ENCODE peak calls at places on chromosomes 16 and 17, in ten cellular contexts. One of them, this sample, is unnamed.

GRCh38 chr17:12591336-12591735 is 74.4 kb upstream of the MYOCD start:
- DNase-seq in stimulated activated CD4-positive, alpha-beta T cell treated with anti-CD3 and anti-CD28 coated beads, Interleukin-1b, Interleukin-23, amount 100 ng/mL, for 48 hours: no peak
- DNase-seq in endothelial cell: no peak
- DNase-seq in DMS79 treated with DMSO at 0.1 percent for 48 hours: no peak
- DNase-seq in psoas muscle: no peak
- DNase-seq in CD4-positive, alpha-beta T cell: no peak
- DNase-seq in putamen: no peak
- DNase-seq in sigmoid colon: no peak
- DNase-seq in tibial nerve: no peak
- DNase-seq in esophagus squamous epithelium: no peak
- DNase-seq in this sample: no peak

GRCh38 chr17:36892112-36892838 is 45.0 kb upstream of the LHX1 start:
- DNase-seq in sigmoid colon: no peak
- DNase-seq in esophagus squamous epithelium: no peak
- DNase-seq in DMS79 treated with DMSO at 0.1 percent for 48 hours: no peak
- DNase-seq in CD4-positive, alpha-beta T cell: no peak
- DNase-seq in tibial nerve: no peak
- DNase-seq in stimulated activated CD4-positive, alpha-beta T cell treated with anti-CD3 and anti-CD28 coated beads, Interleukin-1b, Interleukin-23, amount 100 ng/mL, for 48 hours: no peak
- DNase-seq in psoas muscle: no peak
- DNase-seq in endothelial cell: no peak
- DNase-seq in putamen: no peak
- DNase-seq in this sample: no peak

GRCh38 chr17:40287494-40288369 is at the start of gene CDC6:
- DNase-seq in tibial nerve: peak; percentile 96
- DNase-seq in putamen: peak; percentile 100
- DNase-seq in psoas muscle: peak; percentile 99
- DNase-seq in DMS79 treated with DMSO at 0.1 percent for 48 hours: peak; percentile 100
- DNase-seq in sigmoid colon: peak; percentile 99
- DNase-seq in CD4-positive, alpha-beta T cell: peak; percentile 94
- DNase-seq in esophagus squamous epithelium: peak; percentile 92
- DNase-seq in stimulated activated CD4-positive, alpha-beta T cell treated with anti-CD3 and anti-CD28 coated beads, Interleukin-1b, Interleukin-23, amount 100 ng/mL, for 48 hours: peak; percentile 99
- DNase-seq in endothelial cell: peak; percentile 97
- DNase-seq in this sample: peak; percentile 98

GRCh38 chr17:22193113-22193512 is 500.8 kb downstream of the KCNJ18 start:
- DNase-seq in esophagus squamous epithelium: no peak
- DNase-seq in CD4-positive, alpha-beta T cell: no peak
- DNase-seq in putamen: no peak
- DNase-seq in tibial nerve: no peak
- DNase-seq in sigmoid colon: no peak
- DNase-seq in DMS79 treated with DMSO at 0.1 percent for 48 hours: no peak
- DNase-seq in endothelial cell: no peak
- DNase-seq in psoas muscle: no peak
- DNase-seq in stimulated activated CD4-positive, alpha-beta T cell treated with anti-CD3 and anti-CD28 coated beads, Interleukin-1b, Interleukin-23, amount 100 ng/mL, for 48 hours: no peak
- DNase-seq in this sample: no peak

GRCh38 chr17:45018514-45019176 is 32.8 kb downstream of the DCAKD start:
- DNase-seq in psoas muscle: no peak
- DNase-seq in tibial nerve: no peak
- DNase-seq in CD4-positive, alpha-beta T cell: no peak
- DNase-seq in esophagus squamous epithelium: no peak
- DNase-seq in sigmoid colon: no peak
- DNase-seq in putamen: no peak
- DNase-seq in endothelial cell: no peak
- DNase-seq in stimulated activated CD4-positive, alpha-beta T cell treated with anti-CD3 and anti-CD28 coated beads, Interleukin-1b, Interleukin-23, amount 100 ng/mL, for 48 hours: no peak
- DNase-seq in DMS79 treated with DMSO at 0.1 percent for 48 hours: peak; percentile 22
- DNase-seq in this sample: peak; percentile 56

GRCh38 chr16:9846362-9847099 is 335.7 kb downstream of the GRIN2A start:
- DNase-seq in CD4-positive, alpha-beta T cell: no peak
- DNase-seq in DMS79 treated with DMSO at 0.1 percent for 48 hours: no peak
- DNase-seq in sigmoid colon: no peak
- DNase-seq in tibial nerve: no peak
- DNase-seq in psoas muscle: no peak
- DNase-seq in stimulated activated CD4-positive, alpha-beta T cell treated with anti-CD3 and anti-CD28 coated beads, Interleukin-1b, Interleukin-23, amount 100 ng/mL, for 48 hours: no peak
- DNase-seq in endothelial cell: no peak
- DNase-seq in putamen: no peak
- DNase-seq in esophagus squamous epithelium: no peak
- DNase-seq in this sample: no peak

GRCh38 chr17:37791985-37792384 is 47.1 kb upstream of the HNF1B start:
- DNase-seq in CD4-positive, alpha-beta T cell: no peak
- DNase-seq in tibial nerve: no peak
- DNase-seq in putamen: no peak
- DNase-seq in psoas muscle: no peak
- DNase-seq in stimulated activated CD4-positive, alpha-beta T cell treated with anti-CD3 and anti-CD28 coated beads, Interleukin-1b, Interleukin-23, amount 100 ng/mL, for 48 hours: no peak
- DNase-seq in esophagus squamous epithelium: no peak
- DNase-seq in sigmoid colon: no peak
- DNase-seq in endothelial cell: no peak
- DNase-seq in DMS79 treated with DMSO at 0.1 percent for 48 hours: no peak
- DNase-seq in this sample: no peak

GRCh38 chr16:85017151-85017550 is 5.8 kb upstream of the ZDHHC7 start:
- DNase-seq in psoas muscle: no peak
- DNase-seq in stimulated activated CD4-positive, alpha-beta T cell treated with anti-CD3 and anti-CD28 coated beads, Interleukin-1b, Interleukin-23, amount 100 ng/mL, for 48 hours: no peak
- DNase-seq in sigmoid colon: no peak
- DNase-seq in DMS79 treated with DMSO at 0.1 percent for 48 hours: no peak
- DNase-seq in putamen: no peak
- DNase-seq in endothelial cell: no peak
- DNase-seq in esophagus squamous epithelium: no peak
- DNase-seq in CD4-positive, alpha-beta T cell: no peak
- DNase-seq in tibial nerve: no peak
- DNase-seq in this sample: peak; percentile 34

GRCh38 chr16:83109736-83110135 is 483.0 kb downstream of the CDH13 start:
- DNase-seq in endothelial cell: no peak
- DNase-seq in CD4-positive, alpha-beta T cell: no peak
- DNase-seq in stimulated activated CD4-positive, alpha-beta T cell treated with anti-CD3 and anti-CD28 coated beads, Interleukin-1b, Interleukin-23, amount 100 ng/mL, for 48 hours: no peak
- DNase-seq in tibial nerve: no peak
- DNase-seq in sigmoid colon: no peak
- DNase-seq in putamen: no peak
- DNase-seq in DMS79 treated with DMSO at 0.1 percent for 48 hours: no peak
- DNase-seq in psoas muscle: no peak
- DNase-seq in esophagus squamous epithelium: no peak
- DNase-seq in this sample: no peak

GRCh38 chr17:67422887-67423286 is 45.8 kb downstream of the PITPNC1 start:
- DNase-seq in sigmoid colon: no peak
- DNase-seq in stimulated activated CD4-positive, alpha-beta T cell treated with anti-CD3 and anti-CD28 coated beads, Interleukin-1b, Interleukin-23, amount 100 ng/mL, for 48 hours: no peak
- DNase-seq in endothelial cell: no peak
- DNase-seq in CD4-positive, alpha-beta T cell: no peak
- DNase-seq in esophagus squamous epithelium: no peak
- DNase-seq in tibial nerve: no peak
- DNase-seq in putamen: no peak
- DNase-seq in psoas muscle: no peak
- DNase-seq in DMS79 treated with DMSO at 0.1 percent for 48 hours: no peak
- DNase-seq in this sample: no peak

GRCh38 chr17:64498308-64499203 is 1.7 kb upstream of the POLG2 start:
- DNase-seq in tibial nerve: no peak
- DNase-seq in DMS79 treated with DMSO at 0.1 percent for 48 hours: no peak
- DNase-seq in sigmoid colon: no peak
- DNase-seq in putamen: no peak
- DNase-seq in psoas muscle: no peak
- DNase-seq in stimulated activated CD4-positive, alpha-beta T cell treated with anti-CD3 and anti-CD28 coated beads, Interleukin-1b, Interleukin-23, amount 100 ng/mL, for 48 hours: no peak
- DNase-seq in CD4-positive, alpha-beta T cell: no peak
- DNase-seq in esophagus squamous epithelium: no peak
- DNase-seq in endothelial cell: no peak
- DNase-seq in this sample: no peak

GRCh38 chr16:84650062-84650991 is 2.0 kb downstream of the KLHL36 start:
- DNase-seq in endothelial cell: no peak
- DNase-seq in esophagus squamous epithelium: no peak
- DNase-seq in stimulated activated CD4-positive, alpha-beta T cell treated with anti-CD3 and anti-CD28 coated beads, Interleukin-1b, Interleukin-23, amount 100 ng/mL, for 48 hours: no peak
- DNase-seq in psoas muscle: no peak
- DNase-seq in CD4-positive, alpha-beta T cell: no peak
- DNase-seq in tibial nerve: no peak
- DNase-seq in putamen: no peak
- DNase-seq in sigmoid colon: no peak
- DNase-seq in DMS79 treated with DMSO at 0.1 percent for 48 hours: no peak
- DNase-seq in this sample: no peak

GRCh38 chr16:24976971-24977672 is 38.0 kb downstream of the ARHGAP17 start:
- DNase-seq in endothelial cell: no peak
- DNase-seq in tibial nerve: no peak
- DNase-seq in DMS79 treated with DMSO at 0.1 percent for 48 hours: no peak
- DNase-seq in stimulated activated CD4-positive, alpha-beta T cell treated with anti-CD3 and anti-CD28 coated beads, Interleukin-1b, Interleukin-23, amount 100 ng/mL, for 48 hours: no peak
- DNase-seq in psoas muscle: no peak
- DNase-seq in sigmoid colon: no peak
- DNase-seq in CD4-positive, alpha-beta T cell: no peak
- DNase-seq in putamen: no peak
- DNase-seq in esophagus squamous epithelium: no peak
- DNase-seq in this sample: no peak

GRCh38 chr16:27495191-27495590 is 54.5 kb downstream of the GTF3C1 start:
- DNase-seq in CD4-positive, alpha-beta T cell: no peak
- DNase-seq in stimulated activated CD4-positive, alpha-beta T cell treated with anti-CD3 and anti-CD28 coated beads, Interleukin-1b, Interleukin-23, amount 100 ng/mL, for 48 hours: no peak
- DNase-seq in endothelial cell: no peak
- DNase-seq in sigmoid colon: peak; percentile 72
- DNase-seq in putamen: no peak
- DNase-seq in DMS79 treated with DMSO at 0.1 percent for 48 hours: no peak
- DNase-seq in tibial nerve: peak; percentile 54
- DNase-seq in esophagus squamous epithelium: no peak
- DNase-seq in psoas muscle: peak; percentile 46
- DNase-seq in this sample: no peak